ENCODE peak calls at places on chromosome 3, in six cellular contexts. M is K562; J is effector memory CD4-positive, alpha-beta T cell; F is OCI-LY7; C is A673; P is pancreas. I is an unnamed sample.

GRCh38 chr3:126466886-126467610 is 8.6 kb downstream of the ZXDC start:
- DNase-seq in M (no peak), J (no peak), F (no peak), C (no peak), P (no peak), I (no peak)

GRCh38 chr3:61168286-61168685 is 83.0 kb downstream of the FHIT start:
- DNase-seq in M (no peak), J (no peak), F (no peak), C (no peak), P (no peak), I (no peak)

GRCh38 chr3:101824691-101825090 is 24.6 kb upstream of the NFKBIZ start:
- DNase-seq in M (no peak), J (no peak), F (no peak), C (peak; percentile 40), P (no peak), I (no peak)

GRCh38 chr3:98812851-98813374 is 49.8 kb downstream of the ST3GAL6 start:
- DNase-seq in M (no peak), J (no peak), F (peak; percentile 48), C (peak; percentile 52), P (no peak), I (peak; percentile 6)

GRCh38 chr3:46440531-46441294 is 24.0 kb downstream of the LTF start:
- DNase-seq in M (no peak), J (no peak), F (no peak), C (no peak), P (no peak), I (peak; percentile 42)

GRCh38 chr3:152375546-152375945 is 106.8 kb downstream of the MBNL1 start:
- DNase-seq in M (no peak), J (no peak), F (peak; percentile 17), C (no peak), P (no peak), I (no peak)

GRCh38 chr3:134326760-134327593 is 47.3 kb downstream of the AMOTL2 start:
- DNase-seq in M (no peak), J (no peak), F (no peak), C (peak; percentile 93), P (no peak), I (no peak)

GRCh38 chr3:100737334-100737733 is 28.0 kb downstream of the TFG start:
- DNase-seq in M (peak; percentile 14), J (no peak), F (peak; percentile 7), C (peak; percentile 57), P (no peak), I (no peak)

GRCh38 chr3:130423064-130423463 is 77.6 kb downstream of the COL6A5 start:
- DNase-seq in M (no peak), J (no peak), F (no peak), C (no peak), P (no peak), I (no peak)

GRCh38 chr3:52020796-52021195 is 25.1 kb upstream of the RPL29 start:
- DNase-seq in M (no peak), J (no peak), F (no peak), C (no peak), P (no peak), I (no peak)

GRCh38 chr3:52021869-52022268 is 26.2 kb upstream of the RPL29 start:
- DNase-seq in M (no peak), J (no peak), F (no peak), C (peak; percentile 75), P (no peak), I (no peak)

GRCh38 chr3:52023860-52024764 is 28.4 kb upstream of the RPL29 start:
- DNase-seq in M (no peak), J (no peak), F (peak; percentile 33), C (no peak), P (no peak), I (no peak)

GRCh38 chr3:52023101-52023770 is 27.5 kb upstream of the RPL29 start:
- DNase-seq in M (no peak), J (no peak), F (no peak), C (no peak), P (no peak), I (no peak)

GRCh38 chr3:52022323-52023100 is 26.8 kb upstream of the RPL29 start:
- DNase-seq in M (no peak), J (no peak), F (no peak), C (no peak), P (no peak), I (no peak)
- H3K4me3 ChIP-seq in M (no peak overlapping the region), J (no peak overlapping the region), F (no peak overlapping the region), C (no peak overlapping the region), P (no peak overlapping the region), I (no peak overlapping the region)

DNA sequence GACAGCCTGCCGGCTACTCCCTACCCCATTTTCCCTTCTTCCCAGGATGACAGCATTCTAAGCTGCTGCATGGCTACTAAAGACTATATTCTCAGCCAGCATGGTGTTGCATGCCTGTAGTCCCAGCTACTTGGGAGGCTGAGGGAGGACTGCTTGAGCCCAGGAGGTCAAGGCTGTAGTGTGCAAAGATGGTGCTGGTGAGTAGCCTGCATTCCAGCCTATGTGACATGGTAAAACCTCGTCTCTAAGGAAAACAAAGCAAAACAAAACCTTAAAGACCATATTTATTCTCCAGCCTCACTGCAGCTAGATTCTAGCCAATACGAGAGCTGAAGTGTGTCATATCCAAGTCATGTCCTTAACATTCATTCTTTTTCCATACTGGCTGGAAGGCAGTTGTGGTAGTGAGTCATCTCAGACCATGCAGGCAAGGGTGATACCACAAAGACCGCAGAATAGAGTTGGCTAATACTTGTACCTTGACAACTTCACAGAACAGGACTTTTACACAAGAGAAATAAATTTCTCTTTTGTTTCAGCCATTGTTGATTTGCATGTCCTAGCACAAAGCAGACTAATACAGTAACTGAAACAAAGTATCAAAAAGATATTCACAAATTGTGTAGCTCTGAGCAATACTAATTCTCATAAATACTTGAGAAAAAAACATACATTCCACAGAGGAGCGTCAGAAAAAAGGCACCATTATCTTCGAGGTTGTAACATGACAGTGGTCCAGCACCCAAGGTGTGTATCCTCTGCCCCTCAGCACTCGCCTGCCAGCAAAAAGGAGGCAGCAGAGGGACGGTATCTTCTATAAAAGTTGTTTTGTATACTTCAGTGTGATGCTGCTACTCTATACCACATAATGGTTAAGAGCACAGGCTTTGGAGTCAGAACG is 14.8 kb downstream of the PBRM1 start:
- DNase-seq in M (no peak), J (peak; percentile 11), F (no peak), C (no peak), P (no peak), I (peak; percentile 17)
- H3K27ac ChIP-seq in M (peak overlapping the region; percentile 47), J (peak overlapping the region; percentile 18), F (no peak overlapping the region), C (no peak overlapping the region), P (no peak overlapping the region), I (no peak overlapping the region)

DNA sequence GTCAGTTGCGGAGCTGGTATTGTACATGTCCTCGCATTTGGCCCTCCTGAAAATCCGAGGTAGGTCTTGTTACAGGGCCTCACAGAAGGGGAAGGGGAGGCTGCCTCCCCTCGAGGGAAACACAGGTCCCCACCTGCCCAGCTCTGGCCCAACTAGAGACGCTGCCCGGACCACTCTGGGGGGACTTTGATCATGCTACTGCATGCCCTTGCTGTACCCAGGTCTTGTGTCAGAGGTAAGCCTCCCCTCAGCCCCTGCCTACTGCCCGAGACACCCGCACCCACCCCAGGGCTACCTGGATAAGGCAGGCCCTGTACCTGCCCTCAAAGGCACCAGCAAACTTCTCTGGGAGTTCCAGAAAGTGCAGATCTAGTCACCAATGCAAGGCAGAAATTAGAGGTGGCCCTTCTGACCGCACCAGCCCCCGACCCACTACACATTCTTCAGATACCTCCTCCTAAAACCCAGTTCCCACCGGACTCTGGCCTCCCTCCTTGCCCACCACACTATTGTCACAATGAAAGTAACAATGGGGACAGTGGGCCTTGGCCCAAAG is 981 bp upstream of the SCAP start:
- DNase-seq in M (no peak), J (no peak), F (no peak), C (no peak), P (no peak), I (no peak)
- H3K4me3 ChIP-seq in M (peak overlapping the region; percentile 91), J (no peak overlapping the region), F (no peak overlapping the region), C (peak overlapping the region; percentile 69), P (peak overlapping the region; percentile 95), I (peak overlapping the region; percentile 27)

GRCh38 chr3:119659584-119660291 is 651 bp downstream of the POPDC2 start:
- DNase-seq in M (no peak), J (no peak), F (no peak), C (no peak), P (no peak), I (no peak)

GRCh38 chr3:119657887-119658702 is 2.3 kb downstream of the POPDC2 start:
- DNase-seq in M (no peak), J (no peak), F (no peak), C (no peak), P (no peak), I (no peak)

GRCh38 chr3:119662604-119663377 is 2.4 kb upstream of the POPDC2 start:
- DNase-seq in M (no peak), J (no peak), F (no peak), C (no peak), P (no peak), I (no peak)

GRCh38 chr3:119658994-119659393 is 1.4 kb downstream of the POPDC2 start:
- DNase-seq in M (no peak), J (no peak), F (no peak), C (no peak), P (no peak), I (no peak)

DNA sequence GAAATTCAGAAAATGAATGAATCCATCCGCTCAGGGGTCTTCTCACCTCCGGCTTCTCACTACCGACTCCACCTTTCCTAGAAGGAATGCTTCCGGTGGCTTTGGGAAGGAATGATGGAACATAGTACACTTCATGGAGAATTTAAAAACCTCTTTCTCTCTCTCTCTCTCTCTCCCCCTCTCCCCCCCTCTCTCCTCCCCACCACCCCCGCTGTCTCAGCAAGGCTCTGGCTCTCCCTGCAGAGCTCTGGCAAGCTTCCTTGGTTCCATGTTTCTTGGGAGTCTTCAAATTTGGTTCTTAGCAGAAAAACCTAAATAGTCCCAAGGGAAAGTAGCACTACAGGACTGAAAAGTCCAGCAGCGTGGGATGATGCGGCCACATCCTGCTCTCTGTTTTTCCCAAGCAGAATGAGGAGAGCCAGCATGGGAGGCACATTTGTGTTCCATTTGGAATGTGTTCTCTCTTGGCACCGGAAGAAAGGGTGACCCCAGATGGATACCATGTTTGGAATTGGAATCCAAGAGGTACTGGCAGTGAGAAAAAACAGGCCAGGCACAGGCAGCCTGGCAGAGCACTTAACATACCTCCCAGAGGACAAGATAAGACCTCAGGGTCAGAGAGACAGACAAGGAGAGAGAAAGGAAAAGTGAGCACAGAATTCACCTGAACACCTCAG is at the start of gene POPDC2:
- DNase-seq in M (no peak), J (no peak), F (no peak), C (peak; percentile 42), P (no peak), I (no peak)
- H3K27ac ChIP-seq in M (no peak within 1 kb of the TSS), J (no peak within 1 kb of the TSS), F (no peak within 1 kb of the TSS), C (no peak within 1 kb of the TSS), P (no peak within 1 kb of the TSS), I (no peak within 1 kb of the TSS)

DNA sequence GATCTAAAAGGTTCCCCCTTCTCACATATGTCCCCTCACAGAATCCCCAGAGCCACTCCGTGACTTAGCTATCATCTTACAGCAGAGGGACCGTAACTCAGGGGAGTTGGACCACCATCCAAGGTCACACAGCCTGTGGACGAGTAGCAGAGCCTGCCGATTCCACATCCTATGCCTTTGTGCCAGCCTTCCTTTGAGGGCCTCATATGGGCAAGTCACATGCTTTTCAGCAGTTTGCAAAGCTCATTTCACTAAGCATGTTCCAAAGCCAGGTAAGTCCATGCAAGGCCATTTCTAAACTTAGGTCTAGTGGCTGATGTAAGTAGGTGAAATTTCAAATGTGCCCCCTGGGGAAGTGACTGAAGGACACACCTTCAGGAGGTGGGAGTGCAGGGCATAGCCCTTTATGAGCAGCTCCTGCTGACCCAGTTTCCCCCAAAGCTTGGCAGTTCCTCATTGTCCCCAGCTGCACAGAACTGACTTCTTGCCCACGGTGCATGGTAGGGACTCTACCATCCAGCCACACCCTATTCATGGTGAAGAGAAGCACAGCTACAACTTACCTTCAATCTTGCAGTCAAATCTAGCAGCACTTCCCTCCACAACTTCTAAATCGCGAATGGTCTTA is 33.3 kb upstream of the HACD2 start:
- DNase-seq in M (no peak), J (no peak), F (no peak), C (no peak), P (no peak), I (no peak)
- H3K4me3 ChIP-seq in M (no peak overlapping the region), J (no peak overlapping the region), F (no peak overlapping the region), C (no peak overlapping the region), P (no peak overlapping the region), I (no peak overlapping the region)